ENCODE peak calls at places on chromosomes 12 and 14, in seven cellular contexts. H is hepatic stellate cell, Y is body of pancreas, C is IMR-90, L is AG09319, V is GM12865, O is left lobe of liver. J is an unnamed sample.

GRCh38 chr14:22088614-22089359 is 415.2 kb upstream of the OR4E1 start:
- DNase-seq in L (no peak), Y (no peak), V (no peak), C (peak), O (no peak), H (no peak), J (peak)

GRCh38 chr12:7581046-7581445 is 77.5 kb upstream of the CD163 start:
- DNase-seq in L (no peak), Y (no peak), O (no peak), H (no peak), C (no peak), V (no peak), J (no peak)

GRCh38 chr14:68449565-68450295 is 343.1 kb downstream of the ZFP36L1 start:
- DNase-seq in Y (no peak), L (no peak), C (no peak), H (no peak), V (peak), O (no peak), J (no peak)

GRCh38 chr14:92173668-92174067 is 51.9 kb downstream of the CPSF2 start:
- DNase-seq in H (peak), O (no peak), V (no peak), L (no peak), Y (no peak), C (peak), J (no peak)

GRCh38 chr14:45065540-45065939 is 18.4 kb upstream of the PRPF39 start:
- DNase-seq in Y (no peak), L (no peak), C (peak), H (peak), V (no peak), O (no peak), J (no peak)

GRCh38 chr12:108484845-108485244 is 30.2 kb upstream of the FICD start:
- DNase-seq in L (no peak), C (no peak), V (no peak), Y (no peak), H (no peak), O (no peak), J (no peak)

GRCh38 chr12:51888316-51889215 is 663 bp downstream of the ANKRD33 start:
- DNase-seq in H (no peak), C (no peak), O (no peak), Y (no peak), L (no peak), V (no peak), J (no peak)

GRCh38 chr14:92253381-92253894 is 69.5 kb upstream of the SLC24A4 start:
- DNase-seq in C (no peak), Y (peak), V (no peak), L (no peak), O (no peak), H (no peak), J (no peak)

GRCh38 chr12:91687052-91688017 is 458.3 kb downstream of the BTG1 start:
- DNase-seq in Y (no peak), O (no peak), L (no peak), C (no peak), H (no peak), V (peak), J (peak)

GRCh38 chr12:2677142-2677880 is 117.5 kb upstream of the FKBP4 start:
- DNase-seq in C (no peak), V (no peak), L (no peak), H (no peak), O (peak), Y (no peak), J (no peak)

GRCh38 chr14:24307575-24308341 is at the start of gene CIDEB:
- DNase-seq in V (peak), O (peak), Y (peak), C (peak), L (no peak), H (peak), J (peak)

GRCh38 chr12:127886821-127887220 is 380.1 kb upstream of the TMEM132C start:
- DNase-seq in Y (no peak), O (no peak), C (no peak), H (no peak), L (no peak), V (no peak), J (no peak)

GRCh38 chr12:124506145-124506831 is 61.1 kb downstream of the NCOR2 start:
- DNase-seq in O (peak), Y (peak), V (no peak), L (no peak), C (no peak), H (peak), J (peak)

GRCh38 chr14:39434401-39434800 is 2.2 kb upstream of the FBXO33 start:
- DNase-seq in Y (no peak), L (no peak), H (no peak), C (peak), O (no peak), V (no peak), J (no peak)

GRCh38 chr14:76051717-76052459 is 66.3 kb downstream of the IFT43 start:
- DNase-seq in H (no peak), Y (no peak), C (no peak), V (no peak), L (no peak), O (no peak), J (no peak)

GRCh38 chr12:18158774-18159557 is 69.0 kb upstream of the RERGL start:
- DNase-seq in V (peak), Y (peak), L (no peak), C (peak), O (no peak), H (no peak), J (peak)

GRCh38 chr14:97388408-97388807 is 591.2 kb downstream of the VRK1 start:
- DNase-seq in H (no peak), C (no peak), V (no peak), L (no peak), Y (no peak), O (no peak), J (no peak)

GRCh38 chr12:101838628-101839323 is 8.0 kb upstream of the GNPTAB start:
- DNase-seq in O (no peak), C (no peak), V (peak), Y (no peak), H (no peak), L (no peak), J (no peak)

GRCh38 chr14:92748259-92749016 is at the start of gene LGMN:
- DNase-seq in H (peak), Y (peak), V (peak), O (peak), L (peak), C (peak), J (peak)

GRCh38 chr12:18323159-18323558 is 61.8 kb downstream of the PIK3C2G start:
- DNase-seq in Y (no peak), C (peak), L (peak), V (no peak), O (no peak), H (peak), J (no peak)

GRCh38 chr14:54175298-54175942 is 218.8 kb upstream of the BMP4 start:
- DNase-seq in V (peak), C (peak), H (peak), L (no peak), O (peak), Y (peak), J (peak)

GRCh38 chr12:46351861-46352595 is 20.5 kb downstream of the SLC38A2 start:
- DNase-seq in V (no peak), O (no peak), H (no peak), C (no peak), L (no peak), Y (no peak), J (no peak)

GRCh38 chr12:49482095-49483051 is 56.5 kb upstream of the KCNH3 start:
- DNase-seq in C (peak), V (no peak), L (no peak), Y (no peak), O (no peak), H (no peak), J (no peak)

J was measured in lung microvascular endothelial cell.